ENCODE peak calls at places on chromosome 7, in seven cellular contexts. T is iris pigment epithelial cell; X is D341Med; J is stimulated activated CD4-positive, alpha-beta T cell treated with anti-CD3 and anti-CD28 coated beads, Interleukin-1b, Interleukin-23, amount 100 ng/mL, for 4 hours; C is fibroblast of pulmonary artery; M is right cardiac atrium; K is G401. W is an unnamed sample.

GRCh38 chr7:115707684-115708341 is 322.8 kb downstream of the TFEC start:
- DNase-seq in T (no peak), X (no peak), J (no peak), C (no peak), M (no peak), K (no peak), W (no peak)

GRCh38 chr7:157347217-157347904 is 10.6 kb downstream of the DNAJB6 start:
- DNase-seq in T (peak), X (no peak), J (no peak), C (peak), M (peak), K (no peak), W (peak)

GRCh38 chr7:101915000-101915399 is 97.6 kb downstream of the CUX1 start:
- DNase-seq in T (no peak), X (peak), J (no peak), C (no peak), M (peak), K (peak), W (no peak)

GRCh38 chr7:33831389-33832118 is 73.8 kb upstream of the BMPER start:
- DNase-seq in T (peak), X (no peak), J (no peak), C (peak), M (no peak), K (no peak), W (peak)

GRCh38 chr7:39946693-39947092 is 3.4 kb upstream of the CDK13 start:
- DNase-seq in T (no peak), X (no peak), J (no peak), C (no peak), M (no peak), K (no peak), W (no peak)

GRCh38 chr7:129144834-129145668 is 544 bp downstream of the TSPAN33 start:
- DNase-seq in T (no peak), X (no peak), J (peak), C (no peak), M (no peak), K (peak), W (no peak)

GRCh38 chr7:155216475-155217272 is 81.0 kb upstream of the INSIG1 start:
- DNase-seq in T (no peak), X (no peak), J (no peak), C (peak), M (no peak), K (no peak), W (no peak)

GRCh38 chr7:134948736-134949135 is 37.6 kb upstream of the AGBL3 start:
- DNase-seq in T (peak), X (no peak), J (no peak), C (peak), M (no peak), K (no peak), W (peak)

GRCh38 chr7:123727071-123727837 is 21.5 kb downstream of the WASL start:
- DNase-seq in T (peak), X (no peak), J (no peak), C (peak), M (no peak), K (no peak), W (peak)

GRCh38 chr7:150502519-150502918 is 12.2 kb upstream of the GIMAP7 start:
- DNase-seq in T (no peak), X (no peak), J (no peak), C (no peak), M (no peak), K (no peak), W (no peak)

GRCh38 chr7:105661625-105662024 is 80.3 kb upstream of the EFCAB10 start:
- DNase-seq in T (no peak), X (no peak), J (no peak), C (no peak), M (no peak), K (no peak), W (no peak)

GRCh38 chr7:125599387-125599786 is 669.8 kb upstream of the POT1 start:
- DNase-seq in T (no peak), X (no peak), J (no peak), C (no peak), M (no peak), K (no peak), W (peak)

GRCh38 chr7:105241198-105241597 is 147.5 kb downstream of the SRPK2 start:
- DNase-seq in T (no peak), X (no peak), J (no peak), C (no peak), M (no peak), K (no peak), W (no peak)

GRCh38 chr7:3455826-3456444 is 154.9 kb downstream of the SDK1 start:
- DNase-seq in T (peak), X (no peak), J (no peak), C (peak), M (no peak), K (no peak), W (peak)

GRCh38 chr7:144023171-144023827 is 23.2 kb downstream of the OR6B1 start:
- DNase-seq in T (no peak), X (no peak), J (no peak), C (no peak), M (no peak), K (no peak), W (no peak)

GRCh38 chr7:140156460-140157080 is 20.2 kb downstream of the KDM7A start:
- DNase-seq in T (no peak), X (no peak), J (no peak), C (no peak), M (no peak), K (no peak), W (no peak)

GRCh38 chr7:145986248-145986874 is 130.2 kb upstream of the CNTNAP2 start:
- DNase-seq in T (no peak), X (no peak), J (no peak), C (no peak), M (no peak), K (no peak), W (peak)

GRCh38 chr7:124489082-124489819 is 276.3 kb downstream of the GPR37 start:
- DNase-seq in T (no peak), X (no peak), J (no peak), C (no peak), M (no peak), K (no peak), W (no peak)

GRCh38 chr7:158917818-158918217 is 61.5 kb downstream of the DYNC2I1 start:
- DNase-seq in T (no peak), X (no peak), J (no peak), C (no peak), M (no peak), K (no peak), W (no peak)

GRCh38 chr7:34425631-34426384 is 232.2 kb upstream of the NPSR1 start:
- DNase-seq in T (no peak), X (no peak), J (no peak), C (peak), M (no peak), K (no peak), W (no peak)

GRCh38 chr7:124633740-124634139 is 131.9 kb downstream of the GPR37 start:
- DNase-seq in T (no peak), X (no peak), J (no peak), C (no peak), M (no peak), K (no peak), W (no peak)

GRCh38 chr7:116357776-116358670 is 141.5 kb upstream of the CAV2 start:
- DNase-seq in T (peak), X (no peak), J (no peak), C (peak), M (no peak), K (no peak), W (peak)

GRCh38 chr7:137328389-137329120 is 15.0 kb downstream of the PTN start:
- DNase-seq in T (no peak), X (peak), J (no peak), C (peak), M (no peak), K (no peak), W (no peak)

GRCh38 chr7:116354171-116354545 is 143.8 kb downstream of the TES start:
- DNase-seq in T (peak), X (no peak), J (no peak), C (peak), M (peak), K (no peak), W (peak)

GRCh38 chr7:7438851-7439250 is 96.8 kb downstream of the COL28A1 start:
- DNase-seq in T (peak), X (no peak), J (no peak), C (peak), M (no peak), K (no peak), W (peak)

GRCh38 chr7:111212857-111213523 is 122.1 kb downstream of the LRRN3 start:
- DNase-seq in T (no peak), X (no peak), J (no peak), C (no peak), M (no peak), K (no peak), W (no peak)

GRCh38 chr7:130938661-130939060 is 204.7 kb upstream of the KLF14 start:
- DNase-seq in T (no peak), X (no peak), J (no peak), C (no peak), M (no peak), K (no peak), W (no peak)

GRCh38 chr7:116679495-116679894 is 7.5 kb downstream of the MET start:
- DNase-seq in T (peak), X (no peak), J (no peak), C (no peak), M (no peak), K (no peak), W (no peak)

GRCh38 chr7:129864042-129864441 is 88.7 kb downstream of the UBE2H start:
- DNase-seq in T (no peak), X (no peak), J (no peak), C (peak), M (no peak), K (peak), W (no peak)

GRCh38 chr7:155371331-155371883 is 73.7 kb downstream of the INSIG1 start:
- DNase-seq in T (no peak), X (no peak), J (no peak), C (no peak), M (no peak), K (no peak), W (no peak)

GRCh38 chr7:151243411-151244155 is 4.9 kb downstream of the SMARCD3 start:
- DNase-seq in T (no peak), X (peak), J (no peak), C (no peak), M (no peak), K (no peak), W (no peak)

GRCh38 chr7:77570330-77571011 is 33.4 kb downstream of the PTPN12 start:
- DNase-seq in T (peak), X (no peak), J (no peak), C (peak), M (no peak), K (no peak), W (peak)

GRCh38 chr7:156558198-156558597 is 82.4 kb upstream of the RNF32 start:
- DNase-seq in T (peak), X (no peak), J (no peak), C (no peak), M (no peak), K (peak), W (peak)

GRCh38 chr7:128381161-128381821 is 19.8 kb upstream of the PRRT4 start:
- DNase-seq in T (no peak), X (peak), J (peak), C (no peak), M (no peak), K (no peak), W (no peak)

GRCh38 chr7:5217396-5217795 is 27.4 kb downstream of the WIPI2 start:
- DNase-seq in T (no peak), X (no peak), J (no peak), C (no peak), M (no peak), K (no peak), W (no peak)

GRCh38 chr7:154503962-154504550 is 451.9 kb downstream of the DPP6 start:
- DNase-seq in T (peak), X (peak), J (no peak), C (peak), M (no peak), K (peak), W (peak)

GRCh38 chr7:144866189-144866588 is 30.3 kb upstream of the TPK1 start:
- DNase-seq in T (no peak), X (no peak), J (no peak), C (no peak), M (no peak), K (no peak), W (no peak)

W was measured in choroid plexus epithelial cell.